ENCODE peak calls at places on chromosomes 6 and 20, in eight cellular contexts. One of them, this sample, is unnamed.

GRCh38 chr6:125363010-125363359 is 61.2 kb upstream of the HDDC2 start:
- DNase-seq in psoas muscle: no peak
- DNase-seq in tibial artery: no peak
- DNase-seq in cardiac muscle cell: no peak
- DNase-seq in endothelial cell of umbilical vein: peak; percentile 62
- DNase-seq in A673: peak; percentile 84
- DNase-seq in HepG2: peak; percentile 9
- DNase-seq in GM23338: peak; percentile 82
- DNase-seq in this sample: peak; percentile 83

GRCh38 chr6:159969204-159969912 is 476 bp downstream of the IGF2R start:
- DNase-seq in cardiac muscle cell: peak; percentile 49
- DNase-seq in endothelial cell of umbilical vein: peak; percentile 33
- DNase-seq in A673: no peak
- DNase-seq in tibial artery: peak; percentile 77
- DNase-seq in psoas muscle: peak; percentile 76
- DNase-seq in HepG2: no peak
- DNase-seq in GM23338: peak; percentile 65
- DNase-seq in this sample: no peak

GRCh38 chr20:56778765-56779195 is 149.7 kb downstream of the TFAP2C start:
- DNase-seq in A673: no peak
- DNase-seq in tibial artery: no peak
- DNase-seq in HepG2: no peak
- DNase-seq in psoas muscle: no peak
- DNase-seq in endothelial cell of umbilical vein: no peak
- DNase-seq in GM23338: peak; percentile 29
- DNase-seq in cardiac muscle cell: peak; percentile 82
- DNase-seq in this sample: peak; percentile 34

GRCh38 chr6:159193923-159194322 is 24.7 kb downstream of the FNDC1 start:
- DNase-seq in tibial artery: no peak
- DNase-seq in cardiac muscle cell: peak; percentile 36
- DNase-seq in GM23338: no peak
- DNase-seq in HepG2: no peak
- DNase-seq in psoas muscle: no peak
- DNase-seq in endothelial cell of umbilical vein: no peak
- DNase-seq in A673: no peak
- DNase-seq in this sample: no peak

GRCh38 chr20:44609006-44609510 is 26.7 kb downstream of the PKIG start:
- DNase-seq in tibial artery: peak; percentile 65
- DNase-seq in A673: no peak
- DNase-seq in HepG2: peak; percentile 28
- DNase-seq in GM23338: no peak
- DNase-seq in psoas muscle: no peak
- DNase-seq in cardiac muscle cell: no peak
- DNase-seq in endothelial cell of umbilical vein: no peak
- DNase-seq in this sample: no peak

GRCh38 chr6:23455754-23456153 is 670.3 kb upstream of the NRSN1 start:
- DNase-seq in HepG2: no peak
- DNase-seq in cardiac muscle cell: no peak
- DNase-seq in GM23338: no peak
- DNase-seq in endothelial cell of umbilical vein: no peak
- DNase-seq in tibial artery: no peak
- DNase-seq in psoas muscle: no peak
- DNase-seq in A673: no peak
- DNase-seq in this sample: no peak

GRCh38 chr6:13395272-13396237 is 67.2 kb upstream of the TBC1D7 start:
- DNase-seq in HepG2: peak; percentile 59
- DNase-seq in endothelial cell of umbilical vein: peak; percentile 100
- DNase-seq in GM23338: no peak
- DNase-seq in A673: peak; percentile 86
- DNase-seq in psoas muscle: peak; percentile 67
- DNase-seq in tibial artery: peak; percentile 86
- DNase-seq in cardiac muscle cell: peak; percentile 96
- DNase-seq in this sample: peak; percentile 87

GRCh38 chr6:1767481-1768246 is 157.9 kb downstream of the FOXC1 start:
- DNase-seq in A673: no peak
- DNase-seq in psoas muscle: peak; percentile 69
- DNase-seq in GM23338: no peak
- DNase-seq in cardiac muscle cell: peak; percentile 71
- DNase-seq in HepG2: no peak
- DNase-seq in endothelial cell of umbilical vein: peak; percentile 38
- DNase-seq in tibial artery: peak; percentile 86
- DNase-seq in this sample: no peak

GRCh38 chr6:15824851-15825250 is 162.0 kb upstream of the DTNBP1 start:
- DNase-seq in A673: no peak
- DNase-seq in tibial artery: no peak
- DNase-seq in psoas muscle: no peak
- DNase-seq in cardiac muscle cell: no peak
- DNase-seq in GM23338: no peak
- DNase-seq in HepG2: no peak
- DNase-seq in endothelial cell of umbilical vein: no peak
- DNase-seq in this sample: no peak

DNA sequence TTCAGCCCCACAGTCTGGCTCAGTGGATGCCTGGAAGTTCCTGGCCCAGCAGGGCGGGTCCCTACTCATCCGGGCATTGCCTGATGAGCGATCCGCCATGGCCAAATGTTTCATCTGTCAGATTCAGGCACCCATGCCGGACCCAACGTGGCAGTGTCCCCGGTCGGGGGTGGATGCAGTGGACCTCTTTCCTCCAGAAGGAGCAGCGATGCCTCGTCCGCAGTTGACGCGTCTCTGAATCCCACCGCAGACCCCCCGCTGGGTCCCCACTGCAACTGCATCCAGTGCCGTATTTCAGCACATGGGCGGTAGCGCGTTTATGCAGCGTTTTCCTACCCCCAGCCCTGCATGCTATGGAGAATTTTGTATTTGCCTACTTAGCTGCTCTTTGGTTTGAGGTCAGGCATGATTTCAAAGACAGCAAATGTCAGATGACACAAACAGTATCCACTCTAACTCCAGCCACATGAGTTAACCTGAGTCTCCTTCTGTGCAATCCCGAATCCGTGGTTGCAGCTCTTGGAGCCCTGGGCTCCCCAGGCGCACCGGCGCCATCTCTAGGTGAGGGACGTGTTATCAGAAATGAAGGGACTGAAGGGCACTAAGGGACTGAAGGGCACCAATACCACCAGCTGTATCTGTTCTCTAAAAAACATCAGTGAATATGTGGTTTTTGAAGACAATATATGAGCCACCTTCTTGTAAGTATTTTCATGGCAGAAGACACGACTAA is 72.6 kb upstream of the THBS2 start:
- DNase-seq in cardiac muscle cell: peak; percentile 62
- DNase-seq in psoas muscle: no peak
- DNase-seq in tibial artery: no peak
- DNase-seq in endothelial cell of umbilical vein: no peak
- DNase-seq in A673: peak; percentile 43
- DNase-seq in GM23338: peak; percentile 82
- DNase-seq in HepG2: peak; percentile 54
- DNase-seq in this sample: peak; percentile 8
- TF ChIP-seq CTCF in cardiac muscle cell: peak; percentile 46
- TF ChIP-seq CTCF in psoas muscle: no peak
- TF ChIP-seq CTCF in tibial artery: peak; percentile 18
- TF ChIP-seq CTCF in endothelial cell of umbilical vein: no peak
- TF ChIP-seq CTCF in A673: peak; percentile 44
- TF ChIP-seq CTCF in GM23338: peak; percentile 73
- TF ChIP-seq CTCF in HepG2: peak; percentile 83
- TF ChIP-seq CTCF in this sample: peak; percentile 59

GRCh38 chr20:38600057-38600456 is 1.6 kb upstream of the ARHGAP40 start:
- DNase-seq in tibial artery: no peak
- DNase-seq in HepG2: no peak
- DNase-seq in endothelial cell of umbilical vein: no peak
- DNase-seq in cardiac muscle cell: no peak
- DNase-seq in GM23338: no peak
- DNase-seq in A673: no peak
- DNase-seq in psoas muscle: no peak
- DNase-seq in this sample: no peak

GRCh38 chr20:38601216-38602184 is at the start of gene ARHGAP40:
- DNase-seq in psoas muscle: no peak
- DNase-seq in HepG2: peak; percentile 54
- DNase-seq in cardiac muscle cell: no peak
- DNase-seq in tibial artery: no peak
- DNase-seq in A673: peak; percentile 35
- DNase-seq in endothelial cell of umbilical vein: no peak
- DNase-seq in GM23338: peak; percentile 68
- DNase-seq in this sample: no peak

GRCh38 chr20:38603286-38603685 is 1.7 kb downstream of the ARHGAP40 start:
- DNase-seq in HepG2: no peak
- DNase-seq in psoas muscle: no peak
- DNase-seq in cardiac muscle cell: no peak
- DNase-seq in tibial artery: no peak
- DNase-seq in endothelial cell of umbilical vein: no peak
- DNase-seq in GM23338: no peak
- DNase-seq in A673: no peak
- DNase-seq in this sample: no peak

GRCh38 chr20:38604873-38605303 is 3.3 kb downstream of the ARHGAP40 start:
- DNase-seq in A673: no peak
- DNase-seq in psoas muscle: no peak
- DNase-seq in HepG2: peak; percentile 100
- DNase-seq in cardiac muscle cell: peak; percentile 22
- DNase-seq in endothelial cell of umbilical vein: peak; percentile 82
- DNase-seq in GM23338: no peak
- DNase-seq in tibial artery: no peak
- DNase-seq in this sample: peak; percentile 32

DNA sequence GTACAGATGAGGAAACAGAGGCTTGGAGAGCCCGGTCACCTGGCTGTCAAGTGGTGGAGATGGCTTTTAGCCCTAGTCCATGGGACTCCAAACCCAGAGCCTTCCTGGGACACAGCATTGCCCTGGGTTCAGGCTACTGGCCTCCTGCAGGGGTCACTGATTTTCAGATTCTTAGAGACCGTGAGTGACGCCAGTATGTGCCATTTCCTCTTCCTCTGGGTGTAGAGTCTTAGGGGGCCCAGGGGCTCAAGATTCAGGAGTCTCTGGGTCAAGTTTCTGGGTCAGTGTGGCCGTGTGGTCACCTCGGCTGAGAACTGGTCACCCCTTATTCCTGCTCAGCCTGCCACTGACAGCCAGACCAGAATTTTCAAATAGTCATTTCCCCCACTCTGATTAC is 574 bp downstream of the ARHGAP40 start:
- DNase-seq in A673: no peak
- DNase-seq in tibial artery: no peak
- DNase-seq in HepG2: no peak
- DNase-seq in endothelial cell of umbilical vein: no peak
- DNase-seq in cardiac muscle cell: no peak
- DNase-seq in GM23338: peak; percentile 40
- DNase-seq in psoas muscle: no peak
- DNase-seq in this sample: no peak
- H3K4me3 ChIP-seq in A673: no peak overlapping the region
- H3K4me3 ChIP-seq in tibial artery: no peak overlapping the region
- H3K4me3 ChIP-seq in HepG2: peak overlapping the region; percentile 49
- H3K4me3 ChIP-seq in endothelial cell of umbilical vein: no peak overlapping the region
- H3K4me3 ChIP-seq in cardiac muscle cell: no peak overlapping the region
- H3K4me3 ChIP-seq in GM23338: peak overlapping the region; percentile 60
- H3K4me3 ChIP-seq in psoas muscle: no peak overlapping the region
- H3K4me3 ChIP-seq in this sample: no peak overlapping the region

DNA sequence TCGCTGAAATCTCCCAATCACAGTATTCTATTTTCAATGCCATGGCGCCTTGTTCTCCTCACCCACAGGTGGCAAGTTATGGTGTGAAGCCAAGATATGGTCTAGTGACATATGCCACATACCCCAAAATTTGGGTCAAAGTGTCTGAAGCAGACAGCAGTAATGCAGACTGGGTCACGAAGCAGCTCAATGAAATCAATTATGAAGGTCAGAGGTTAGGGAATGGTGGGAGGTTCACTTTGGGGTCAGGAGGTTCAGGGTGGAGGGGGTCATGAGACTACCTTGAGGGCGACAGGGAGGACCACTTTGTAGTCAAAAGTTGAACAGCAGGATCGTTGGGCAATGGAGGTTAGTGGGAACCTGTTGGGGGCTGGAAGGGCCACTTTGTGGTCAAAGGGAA is 2.4 kb downstream of the CFB start:
- DNase-seq in GM23338: no peak
- DNase-seq in A673: no peak
- DNase-seq in tibial artery: no peak
- DNase-seq in psoas muscle: no peak
- DNase-seq in endothelial cell of umbilical vein: no peak
- DNase-seq in cardiac muscle cell: no peak
- DNase-seq in HepG2: no peak
- DNase-seq in this sample: no peak
- H3K27ac ChIP-seq in GM23338: no peak overlapping the region
- H3K27ac ChIP-seq in A673: no peak overlapping the region
- H3K27ac ChIP-seq in tibial artery: no peak overlapping the region
- H3K27ac ChIP-seq in psoas muscle: no peak overlapping the region
- H3K27ac ChIP-seq in endothelial cell of umbilical vein: no peak overlapping the region
- H3K27ac ChIP-seq in cardiac muscle cell: no peak overlapping the region
- H3K27ac ChIP-seq in HepG2: peak overlapping the region; percentile 4
- H3K27ac ChIP-seq in this sample: no peak overlapping the region

GRCh38 chr6:52014391-52014790 is 73.0 kb downstream of the PKHD1 start:
- DNase-seq in tibial artery: no peak
- DNase-seq in GM23338: no peak
- DNase-seq in psoas muscle: no peak
- DNase-seq in cardiac muscle cell: no peak
- DNase-seq in A673: no peak
- DNase-seq in endothelial cell of umbilical vein: no peak
- DNase-seq in HepG2: no peak
- DNase-seq in this sample: no peak

GRCh38 chr6:52009736-52010135 is 77.7 kb downstream of the PKHD1 start:
- DNase-seq in A673: peak; percentile 33
- DNase-seq in endothelial cell of umbilical vein: no peak
- DNase-seq in tibial artery: no peak
- DNase-seq in GM23338: no peak
- DNase-seq in cardiac muscle cell: no peak
- DNase-seq in psoas muscle: no peak
- DNase-seq in HepG2: no peak
- DNase-seq in this sample: no peak

GRCh38 chr6:52013035-52013434 is 74.4 kb downstream of the PKHD1 start:
- DNase-seq in cardiac muscle cell: no peak
- DNase-seq in psoas muscle: no peak
- DNase-seq in GM23338: no peak
- DNase-seq in tibial artery: peak; percentile 70
- DNase-seq in endothelial cell of umbilical vein: no peak
- DNase-seq in HepG2: no peak
- DNase-seq in A673: no peak
- DNase-seq in this sample: peak; percentile 4

GRCh38 chr6:52012582-52012981 is 74.8 kb downstream of the PKHD1 start:
- DNase-seq in cardiac muscle cell: no peak
- DNase-seq in tibial artery: no peak
- DNase-seq in HepG2: no peak
- DNase-seq in GM23338: no peak
- DNase-seq in A673: no peak
- DNase-seq in endothelial cell of umbilical vein: no peak
- DNase-seq in psoas muscle: no peak
- DNase-seq in this sample: no peak

GRCh38 chr6:52010145-52010544 is 77.3 kb downstream of the PKHD1 start:
- DNase-seq in A673: no peak
- DNase-seq in HepG2: no peak
- DNase-seq in cardiac muscle cell: no peak
- DNase-seq in endothelial cell of umbilical vein: no peak
- DNase-seq in GM23338: no peak
- DNase-seq in psoas muscle: no peak
- DNase-seq in tibial artery: no peak
- DNase-seq in this sample: no peak
- TF ChIP-seq CTCF in A673: no peak
- TF ChIP-seq CTCF in HepG2: no peak
- TF ChIP-seq CTCF in cardiac muscle cell: no peak
- TF ChIP-seq CTCF in endothelial cell of umbilical vein: no peak
- TF ChIP-seq CTCF in GM23338: no peak
- TF ChIP-seq CTCF in psoas muscle: no peak
- TF ChIP-seq CTCF in tibial artery: no peak
- TF ChIP-seq CTCF in this sample: no peak